ENCODE peak calls at places on chromosomes 11 and 22, in six cellular contexts. U, V, N, W, Z and F are unnamed samples.
A peak's percentile ranks its signal among the peaks of the same experiment; 100 is the strongest.

GRCh38 chr11:363948-364761 is 5.1 kb upstream of the B4GALNT4 start:
- DNase-seq in Z (peak; percentile 54), W (peak; percentile 57), N (peak; percentile 74), U (no peak), V (no peak), F (peak; percentile 57)

GRCh38 chr11:60957188-60957587 is 5.2 kb upstream of the SLC15A3 start:
- DNase-seq in U (no peak), V (no peak), W (no peak), N (no peak), Z (no peak), F (no peak)

GRCh38 chr11:61577383-61578118 is 3.3 kb downstream of the SYT7 start:
- DNase-seq in V (no peak), U (peak; percentile 84), W (peak; percentile 26), Z (no peak), N (no peak), F (no peak)

GRCh38 chr11:29129850-29130249 is 887.0 kb downstream of the KCNA4 start:
- DNase-seq in W (no peak), V (no peak), Z (no peak), U (no peak), N (no peak), F (no peak)

GRCh38 chr11:130738618-130739017 is 177.7 kb downstream of the SNX19 start:
- DNase-seq in W (no peak), V (no peak), N (no peak), Z (no peak), U (no peak), F (no peak)

GRCh38 chr11:128497057-128497957 is 90.1 kb downstream of the ETS1 start:
- DNase-seq in V (peak; percentile 64), N (no peak), U (no peak), W (no peak), Z (no peak), F (peak; percentile 39)

GRCh38 chr11:17388609-17389204 is at the start of gene KCNJ11:
- DNase-seq in U (peak; percentile 36), N (no peak), Z (no peak), V (no peak), W (peak; percentile 23), F (no peak)

GRCh38 chr22:45977551-45978274 is 751 bp upstream of the WNT7B start:
- DNase-seq in Z (no peak), W (no peak), N (no peak), U (peak; percentile 62), V (no peak), F (no peak)

GRCh38 chr22:32059426-32059825 is 16.4 kb downstream of the SLC5A1 start:
- DNase-seq in V (no peak), N (no peak), U (no peak), Z (no peak), W (no peak), F (no peak)

GRCh38 chr11:26993965-26994446 is at the start of gene FIBIN:
- DNase-seq in V (peak; percentile 68), W (no peak), Z (no peak), U (peak; percentile 74), N (no peak), F (no peak)

GRCh38 chr11:78209478-78209877 is 20.8 kb downstream of the USP35 start:
- DNase-seq in V (no peak), W (no peak), N (no peak), Z (no peak), U (no peak), F (no peak)

GRCh38 chr22:35894464-35894878 is 134.2 kb downstream of the RBFOX2 start:
- DNase-seq in U (peak; percentile 73), V (no peak), Z (no peak), W (no peak), N (peak; percentile 72), F (no peak)

GRCh38 chr11:2074266-2074825 is 64.8 kb downstream of the IGF2 start:
- DNase-seq in N (peak; percentile 10), V (no peak), U (peak; percentile 22), Z (no peak), W (no peak), F (no peak)

GRCh38 chr11:133835258-133836075 is 9.8 kb downstream of the SPATA19 start:
- DNase-seq in Z (peak; percentile 34), V (no peak), N (peak; percentile 31), W (peak; percentile 43), U (peak; percentile 53), F (peak; percentile 81)
- TF ChIP-seq CTCF in Z (peak; percentile 39), V (peak; percentile 60), N (peak; percentile 65), W (peak; percentile 78), U (peak; percentile 48), F (no peak)

GRCh38 chr11:111870887-111871692 is at the start of gene ALG9:
- DNase-seq in W (peak; percentile 64), N (peak; percentile 79), Z (peak; percentile 85), U (peak; percentile 82), V (peak; percentile 94), F (peak; percentile 90)
- TF ChIP-seq CTCF in W (peak; percentile 54), N (peak; percentile 43), Z (no peak), U (peak; percentile 42), V (peak; percentile 20), F (no peak)

GRCh38 chr11:8019671-8020597 is 32.8 kb downstream of the EIF3F start:
- DNase-seq in N (no peak), W (no peak), V (no peak), Z (no peak), U (peak; percentile 36), F (peak; percentile 58)
- TF ChIP-seq CTCF in N (no peak), W (no peak), V (no peak), Z (no peak), U (no peak), F (no peak)

DNA sequence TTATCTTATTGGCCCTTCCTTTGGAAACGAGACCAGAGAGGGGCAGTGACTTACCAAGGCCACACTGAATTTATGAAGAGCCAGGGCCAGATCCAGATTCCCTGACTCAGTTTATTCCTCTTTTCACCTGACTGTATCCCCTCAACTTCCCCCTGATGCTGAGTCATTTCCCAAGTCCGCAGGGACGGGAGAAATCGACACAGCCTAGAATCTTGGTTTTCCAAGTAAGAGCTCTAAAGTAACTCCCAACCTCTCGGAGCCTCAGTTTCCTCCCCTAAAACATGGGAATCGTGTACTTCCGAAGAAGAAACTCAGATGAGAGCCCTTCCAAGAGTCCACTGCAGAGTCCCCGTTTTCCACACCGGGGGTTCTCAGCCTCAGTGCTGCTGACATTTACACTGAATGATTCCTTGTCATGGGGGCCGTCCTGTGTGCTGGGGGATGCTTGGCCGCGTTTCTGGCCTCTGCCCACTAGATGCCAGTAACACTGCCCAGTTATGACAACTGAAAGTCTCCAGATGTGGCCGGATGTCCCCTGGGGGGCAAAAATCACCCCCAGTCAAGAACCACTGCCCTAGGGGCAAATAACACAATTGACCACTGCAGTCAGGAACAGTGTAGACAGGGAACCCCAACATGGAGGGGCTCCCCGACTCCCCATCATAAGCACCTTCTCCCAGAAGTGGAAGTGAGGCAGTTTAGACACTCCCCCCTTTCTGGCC is 11.2 kb downstream of the MPST start:
- DNase-seq in W (no peak), V (no peak), Z (no peak), U (no peak), N (no peak), F (no peak)
- TF ChIP-seq CTCF in W (no peak), V (no peak), Z (no peak), U (peak; percentile 4), N (peak; percentile 45), F (no peak)

GRCh38 chr22:23815781-23816551 is 22.8 kb downstream of the DERL3 start:
- DNase-seq in V (peak; percentile 69), W (no peak), Z (no peak), U (no peak), N (no peak), F (no peak)
- TF ChIP-seq CTCF in V (no peak), W (no peak), Z (no peak), U (no peak), N (no peak), F (no peak)